ENCODE peak calls at places on chromosomes 1 and 21, in nine cellular contexts. One of them, this sample, is unnamed.

GRCh38 chr1:27388337-27389005 is 4.0 kb upstream of the GPR3 start:
- DNase-seq in Caco-2: peak
- DNase-seq in astrocyte of the spinal cord: no peak
- DNase-seq in CD4-positive, alpha-beta memory T cell: peak
- DNase-seq in gastrocnemius medialis: peak
- DNase-seq in AG09309: no peak
- DNase-seq in naive thymus-derived CD4-positive, alpha-beta T cell: peak
- DNase-seq in breast epithelium: peak
- DNase-seq in foreskin fibroblast: peak
- DNase-seq in this sample: peak

GRCh38 chr1:154753426-154753825 is 116.7 kb downstream of the KCNN3 start:
- DNase-seq in Caco-2: no peak
- DNase-seq in astrocyte of the spinal cord: no peak
- DNase-seq in CD4-positive, alpha-beta memory T cell: no peak
- DNase-seq in gastrocnemius medialis: no peak
- DNase-seq in AG09309: no peak
- DNase-seq in naive thymus-derived CD4-positive, alpha-beta T cell: no peak
- DNase-seq in breast epithelium: no peak
- DNase-seq in foreskin fibroblast: no peak
- DNase-seq in this sample: no peak

GRCh38 chr1:222387020-222387816 is 160.7 kb downstream of the HHIPL2 start:
- DNase-seq in Caco-2: no peak
- DNase-seq in astrocyte of the spinal cord: no peak
- DNase-seq in CD4-positive, alpha-beta memory T cell: no peak
- DNase-seq in gastrocnemius medialis: no peak
- DNase-seq in AG09309: no peak
- DNase-seq in naive thymus-derived CD4-positive, alpha-beta T cell: no peak
- DNase-seq in breast epithelium: no peak
- DNase-seq in foreskin fibroblast: no peak
- DNase-seq in this sample: no peak

GRCh38 chr1:107262472-107263286 is 121.8 kb downstream of the NTNG1 start:
- DNase-seq in Caco-2: no peak
- DNase-seq in astrocyte of the spinal cord: peak
- DNase-seq in CD4-positive, alpha-beta memory T cell: no peak
- DNase-seq in gastrocnemius medialis: no peak
- DNase-seq in AG09309: no peak
- DNase-seq in naive thymus-derived CD4-positive, alpha-beta T cell: no peak
- DNase-seq in breast epithelium: no peak
- DNase-seq in foreskin fibroblast: peak
- DNase-seq in this sample: no peak

GRCh38 chr1:19981507-19982312 is 2.3 kb upstream of the PLA2G2A start:
- DNase-seq in Caco-2: peak
- DNase-seq in astrocyte of the spinal cord: no peak
- DNase-seq in CD4-positive, alpha-beta memory T cell: no peak
- DNase-seq in gastrocnemius medialis: no peak
- DNase-seq in AG09309: no peak
- DNase-seq in naive thymus-derived CD4-positive, alpha-beta T cell: no peak
- DNase-seq in breast epithelium: no peak
- DNase-seq in foreskin fibroblast: no peak
- DNase-seq in this sample: no peak

GRCh38 chr1:53025034-53025777 is 36.8 kb upstream of the PODN start:
- DNase-seq in Caco-2: peak
- DNase-seq in astrocyte of the spinal cord: peak
- DNase-seq in CD4-positive, alpha-beta memory T cell: no peak
- DNase-seq in gastrocnemius medialis: peak
- DNase-seq in AG09309: peak
- DNase-seq in naive thymus-derived CD4-positive, alpha-beta T cell: no peak
- DNase-seq in breast epithelium: no peak
- DNase-seq in foreskin fibroblast: peak
- DNase-seq in this sample: no peak

GRCh38 chr21:44295163-44295601 is 4.7 kb upstream of the PFKL start:
- DNase-seq in Caco-2: no peak
- DNase-seq in astrocyte of the spinal cord: no peak
- DNase-seq in CD4-positive, alpha-beta memory T cell: no peak
- DNase-seq in gastrocnemius medialis: no peak
- DNase-seq in AG09309: no peak
- DNase-seq in naive thymus-derived CD4-positive, alpha-beta T cell: no peak
- DNase-seq in breast epithelium: no peak
- DNase-seq in foreskin fibroblast: peak
- DNase-seq in this sample: no peak

GRCh38 chr1:95017775-95018174 is 55.0 kb downstream of the ALG14 start:
- DNase-seq in Caco-2: no peak
- DNase-seq in astrocyte of the spinal cord: no peak
- DNase-seq in CD4-positive, alpha-beta memory T cell: no peak
- DNase-seq in gastrocnemius medialis: no peak
- DNase-seq in AG09309: no peak
- DNase-seq in naive thymus-derived CD4-positive, alpha-beta T cell: no peak
- DNase-seq in breast epithelium: no peak
- DNase-seq in foreskin fibroblast: no peak
- DNase-seq in this sample: no peak

GRCh38 chr1:208161656-208162375 is 82.4 kb downstream of the PLXNA2 start:
- DNase-seq in Caco-2: no peak
- DNase-seq in astrocyte of the spinal cord: peak
- DNase-seq in CD4-positive, alpha-beta memory T cell: no peak
- DNase-seq in gastrocnemius medialis: no peak
- DNase-seq in AG09309: no peak
- DNase-seq in naive thymus-derived CD4-positive, alpha-beta T cell: no peak
- DNase-seq in breast epithelium: no peak
- DNase-seq in foreskin fibroblast: peak
- DNase-seq in this sample: no peak

GRCh38 chr1:208158640-208159541 is 85.3 kb downstream of the PLXNA2 start:
- DNase-seq in Caco-2: peak
- DNase-seq in astrocyte of the spinal cord: peak
- DNase-seq in CD4-positive, alpha-beta memory T cell: no peak
- DNase-seq in gastrocnemius medialis: no peak
- DNase-seq in AG09309: no peak
- DNase-seq in naive thymus-derived CD4-positive, alpha-beta T cell: no peak
- DNase-seq in breast epithelium: no peak
- DNase-seq in foreskin fibroblast: no peak
- DNase-seq in this sample: no peak

GRCh38 chr1:208159542-208160258 is 84.5 kb downstream of the PLXNA2 start:
- DNase-seq in Caco-2: no peak
- DNase-seq in astrocyte of the spinal cord: peak
- DNase-seq in CD4-positive, alpha-beta memory T cell: no peak
- DNase-seq in gastrocnemius medialis: peak
- DNase-seq in AG09309: peak
- DNase-seq in naive thymus-derived CD4-positive, alpha-beta T cell: no peak
- DNase-seq in breast epithelium: no peak
- DNase-seq in foreskin fibroblast: peak
- DNase-seq in this sample: no peak

GRCh38 chr1:208161005-208161404 is 83.2 kb downstream of the PLXNA2 start:
- DNase-seq in Caco-2: no peak
- DNase-seq in astrocyte of the spinal cord: no peak
- DNase-seq in CD4-positive, alpha-beta memory T cell: no peak
- DNase-seq in gastrocnemius medialis: no peak
- DNase-seq in AG09309: no peak
- DNase-seq in naive thymus-derived CD4-positive, alpha-beta T cell: no peak
- DNase-seq in breast epithelium: no peak
- DNase-seq in foreskin fibroblast: peak
- DNase-seq in this sample: no peak

DNA sequence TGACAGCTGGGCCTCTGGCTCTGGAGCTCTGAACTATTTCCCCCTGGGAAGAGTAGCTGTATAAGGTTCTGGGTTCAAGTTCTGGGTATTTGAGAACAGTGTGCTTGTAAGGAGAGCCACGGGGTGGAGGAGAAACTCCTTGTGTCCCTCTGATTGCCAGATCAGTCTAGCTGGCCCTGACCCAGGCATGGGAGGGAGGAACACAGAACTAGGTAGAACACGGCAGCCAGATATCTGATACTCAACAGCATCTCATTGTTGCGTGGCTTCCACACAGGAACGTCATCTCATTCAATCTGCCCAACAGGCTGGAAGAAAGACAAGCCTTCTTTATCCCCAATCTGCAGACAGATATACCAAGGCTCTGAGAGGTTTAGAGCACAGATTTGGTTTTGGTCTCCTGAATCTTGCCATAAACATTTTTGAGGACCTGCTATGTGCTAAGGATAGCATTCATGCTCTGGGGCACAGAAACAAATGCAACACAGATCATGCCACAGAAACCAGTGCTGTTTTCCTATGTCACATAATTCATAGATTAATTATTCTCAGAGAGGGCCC is 83.8 kb downstream of the PLXNA2 start:
- DNase-seq in Caco-2: no peak
- DNase-seq in astrocyte of the spinal cord: no peak
- DNase-seq in CD4-positive, alpha-beta memory T cell: no peak
- DNase-seq in gastrocnemius medialis: peak
- DNase-seq in AG09309: no peak
- DNase-seq in naive thymus-derived CD4-positive, alpha-beta T cell: no peak
- DNase-seq in breast epithelium: no peak
- DNase-seq in foreskin fibroblast: peak
- DNase-seq in this sample: no peak
- H3K4me3 ChIP-seq in Caco-2: no peak
- H3K4me3 ChIP-seq in astrocyte of the spinal cord: no peak
- H3K4me3 ChIP-seq in CD4-positive, alpha-beta memory T cell: no peak
- H3K4me3 ChIP-seq in gastrocnemius medialis: no peak
- H3K4me3 ChIP-seq in AG09309: no peak
- H3K4me3 ChIP-seq in naive thymus-derived CD4-positive, alpha-beta T cell: no peak
- H3K4me3 ChIP-seq in breast epithelium: no peak
- H3K4me3 ChIP-seq in foreskin fibroblast: no peak
- H3K4me3 ChIP-seq in this sample: no peak

DNA sequence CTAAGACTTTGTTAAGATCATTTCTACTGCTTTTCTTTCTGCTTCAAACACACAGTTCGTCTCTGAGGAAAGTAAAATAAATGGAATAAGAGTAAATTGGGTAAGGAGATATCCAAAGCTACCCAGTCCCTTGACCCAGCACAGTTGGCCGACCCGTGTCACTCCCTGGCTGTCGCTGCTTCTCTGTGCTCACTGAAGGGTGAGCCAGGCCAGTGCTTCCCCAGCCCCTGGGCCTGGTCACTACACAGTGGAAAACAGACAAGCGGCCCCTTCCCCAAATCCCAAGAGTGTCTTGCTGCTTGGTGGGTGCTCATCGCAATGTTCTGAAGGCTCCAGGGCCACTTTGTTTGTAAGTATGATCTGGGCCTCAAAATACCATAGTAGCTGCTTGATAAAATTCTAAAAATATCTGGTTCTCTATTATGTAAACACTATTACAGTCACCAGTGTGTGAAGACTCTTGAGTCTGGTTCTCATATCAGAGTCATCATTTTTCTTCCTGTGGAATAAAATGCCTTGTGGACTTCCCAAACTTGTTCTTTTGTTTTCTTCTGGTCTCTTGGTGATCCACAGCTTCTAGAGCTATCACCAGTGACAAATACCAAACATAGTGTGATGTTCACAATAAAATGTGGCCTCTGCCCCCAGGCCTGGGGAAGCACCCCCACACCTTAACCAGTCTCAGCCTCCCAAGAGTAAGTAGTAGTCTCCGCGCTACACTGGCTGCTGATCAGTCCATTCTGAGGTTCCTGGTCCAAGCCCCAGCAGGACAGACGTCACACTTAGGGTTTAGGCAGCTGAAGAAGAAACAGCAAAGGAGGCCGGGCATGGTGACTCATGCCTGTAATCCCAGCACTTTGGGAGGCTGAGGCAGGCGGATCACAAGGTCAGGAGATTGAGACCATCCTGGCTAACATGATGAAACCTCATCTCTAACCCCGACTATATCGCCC is 106.2 kb downstream of the DHRS3 start:
- DNase-seq in Caco-2: no peak
- DNase-seq in astrocyte of the spinal cord: peak
- DNase-seq in CD4-positive, alpha-beta memory T cell: no peak
- DNase-seq in gastrocnemius medialis: no peak
- DNase-seq in AG09309: no peak
- DNase-seq in naive thymus-derived CD4-positive, alpha-beta T cell: no peak
- DNase-seq in breast epithelium: no peak
- DNase-seq in foreskin fibroblast: peak
- DNase-seq in this sample: no peak
- H3K4me3 ChIP-seq in Caco-2: no peak
- H3K4me3 ChIP-seq in astrocyte of the spinal cord: no peak
- H3K4me3 ChIP-seq in CD4-positive, alpha-beta memory T cell: peak
- H3K4me3 ChIP-seq in gastrocnemius medialis: no peak
- H3K4me3 ChIP-seq in AG09309: no peak
- H3K4me3 ChIP-seq in naive thymus-derived CD4-positive, alpha-beta T cell: peak
- H3K4me3 ChIP-seq in breast epithelium: no peak
- H3K4me3 ChIP-seq in foreskin fibroblast: no peak
- H3K4me3 ChIP-seq in this sample: no peak

GRCh38 chr1:10835423-10836421 is 39.3 kb upstream of the CASZ1 start:
- DNase-seq in Caco-2: peak
- DNase-seq in astrocyte of the spinal cord: peak
- DNase-seq in CD4-positive, alpha-beta memory T cell: no peak
- DNase-seq in gastrocnemius medialis: no peak
- DNase-seq in AG09309: no peak
- DNase-seq in naive thymus-derived CD4-positive, alpha-beta T cell: no peak
- DNase-seq in breast epithelium: no peak
- DNase-seq in foreskin fibroblast: peak
- DNase-seq in this sample: no peak

GRCh38 chr1:10834770-10835412 is 38.4 kb upstream of the CASZ1 start:
- DNase-seq in Caco-2: no peak
- DNase-seq in astrocyte of the spinal cord: no peak
- DNase-seq in CD4-positive, alpha-beta memory T cell: no peak
- DNase-seq in gastrocnemius medialis: no peak
- DNase-seq in AG09309: no peak
- DNase-seq in naive thymus-derived CD4-positive, alpha-beta T cell: no peak
- DNase-seq in breast epithelium: no peak
- DNase-seq in foreskin fibroblast: no peak
- DNase-seq in this sample: no peak

GRCh38 chr1:10832703-10833102 is 36.3 kb upstream of the CASZ1 start:
- DNase-seq in Caco-2: no peak
- DNase-seq in astrocyte of the spinal cord: no peak
- DNase-seq in CD4-positive, alpha-beta memory T cell: no peak
- DNase-seq in gastrocnemius medialis: no peak
- DNase-seq in AG09309: no peak
- DNase-seq in naive thymus-derived CD4-positive, alpha-beta T cell: no peak
- DNase-seq in breast epithelium: no peak
- DNase-seq in foreskin fibroblast: no peak
- DNase-seq in this sample: no peak

GRCh38 chr1:10830961-10831669 is 34.7 kb upstream of the CASZ1 start:
- DNase-seq in Caco-2: no peak
- DNase-seq in astrocyte of the spinal cord: no peak
- DNase-seq in CD4-positive, alpha-beta memory T cell: no peak
- DNase-seq in gastrocnemius medialis: no peak
- DNase-seq in AG09309: no peak
- DNase-seq in naive thymus-derived CD4-positive, alpha-beta T cell: no peak
- DNase-seq in breast epithelium: no peak
- DNase-seq in foreskin fibroblast: peak
- DNase-seq in this sample: no peak

DNA sequence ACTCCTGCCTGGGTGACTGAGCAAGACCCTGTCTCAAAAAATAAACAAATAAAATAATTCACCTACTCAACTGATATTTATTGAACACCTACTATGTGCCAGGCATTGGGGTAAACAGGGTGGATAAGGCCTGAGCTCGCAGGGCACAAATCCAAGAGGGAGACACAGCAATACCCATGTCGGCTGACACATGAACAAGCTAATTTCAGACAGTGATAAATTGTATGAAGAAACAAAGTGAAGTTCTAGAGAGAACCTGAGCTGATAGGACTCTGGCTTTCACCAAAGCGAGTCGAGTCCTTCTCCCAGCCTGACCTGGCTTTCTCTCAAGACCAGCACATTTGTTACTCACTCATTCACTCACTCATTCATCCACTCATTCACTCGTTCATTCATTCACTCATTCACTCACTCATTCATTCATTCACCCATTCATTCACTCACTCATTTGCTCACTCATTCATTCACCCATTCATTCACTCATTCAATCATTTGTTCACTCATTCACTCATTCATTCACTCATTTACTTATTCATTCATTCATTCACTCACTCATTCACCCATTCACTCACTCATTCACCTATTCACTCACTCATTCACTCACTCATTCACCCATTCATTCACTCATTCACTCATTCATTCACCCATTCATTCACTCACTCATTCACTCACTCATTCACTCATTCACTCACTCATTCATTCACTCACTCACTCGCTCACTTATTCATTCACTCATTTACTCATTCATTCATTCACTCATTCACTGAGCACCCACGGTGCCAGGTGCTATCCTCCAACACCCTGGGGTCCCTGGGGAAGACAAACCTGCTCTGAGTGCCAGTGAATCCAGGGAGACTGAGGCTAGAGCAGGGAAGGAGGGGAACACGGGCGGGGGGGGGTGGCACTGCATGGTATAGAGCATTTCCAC is 37.4 kb upstream of the CASZ1 start:
- DNase-seq in Caco-2: no peak
- DNase-seq in astrocyte of the spinal cord: no peak
- DNase-seq in CD4-positive, alpha-beta memory T cell: no peak
- DNase-seq in gastrocnemius medialis: no peak
- DNase-seq in AG09309: no peak
- DNase-seq in naive thymus-derived CD4-positive, alpha-beta T cell: no peak
- DNase-seq in breast epithelium: no peak
- DNase-seq in foreskin fibroblast: no peak
- DNase-seq in this sample: no peak
- H3K4me3 ChIP-seq in Caco-2: no peak
- H3K4me3 ChIP-seq in astrocyte of the spinal cord: no peak
- H3K4me3 ChIP-seq in CD4-positive, alpha-beta memory T cell: no peak
- H3K4me3 ChIP-seq in gastrocnemius medialis: no peak
- H3K4me3 ChIP-seq in AG09309: no peak
- H3K4me3 ChIP-seq in naive thymus-derived CD4-positive, alpha-beta T cell: no peak
- H3K4me3 ChIP-seq in breast epithelium: no peak
- H3K4me3 ChIP-seq in foreskin fibroblast: no peak
- H3K4me3 ChIP-seq in this sample: no peak

GRCh38 chr1:113456967-113457366 is 66.7 kb downstream of the MAGI3 start:
- DNase-seq in Caco-2: no peak
- DNase-seq in astrocyte of the spinal cord: peak
- DNase-seq in CD4-positive, alpha-beta memory T cell: no peak
- DNase-seq in gastrocnemius medialis: peak
- DNase-seq in AG09309: peak
- DNase-seq in naive thymus-derived CD4-positive, alpha-beta T cell: no peak
- DNase-seq in breast epithelium: peak
- DNase-seq in foreskin fibroblast: peak
- DNase-seq in this sample: no peak
- H3K4me3 ChIP-seq in Caco-2: no peak
- H3K4me3 ChIP-seq in astrocyte of the spinal cord: no peak
- H3K4me3 ChIP-seq in CD4-positive, alpha-beta memory T cell: no peak
- H3K4me3 ChIP-seq in gastrocnemius medialis: no peak
- H3K4me3 ChIP-seq in AG09309: no peak
- H3K4me3 ChIP-seq in naive thymus-derived CD4-positive, alpha-beta T cell: no peak
- H3K4me3 ChIP-seq in breast epithelium: no peak
- H3K4me3 ChIP-seq in foreskin fibroblast: no peak
- H3K4me3 ChIP-seq in this sample: no peak